ENCODE peak calls at places on chromosomes 16 and 17, in ten cellular contexts. R, E, Z, F, N, B, Y, Q, K and S are unnamed samples.

GRCh38 chr16:1839554-1839953 is 12.5 kb downstream of the FAHD1 start:
- DNase-seq in R (no peak), E (no peak), Z (no peak), F (peak), N (no peak), B (peak), Y (no peak), Q (no peak), K (no peak), S (no peak)

GRCh38 chr16:66382966-66383299 is 16.4 kb downstream of the CDH5 start:
- DNase-seq in R (peak), E (no peak), Z (no peak), F (peak), N (peak), B (peak), Y (no peak), Q (no peak), K (no peak), S (no peak)

GRCh38 chr17:39094607-39095308 is 56.7 kb downstream of the PLXDC1 start:
- DNase-seq in R (no peak), E (no peak), Z (no peak), F (no peak), N (no peak), B (no peak), Y (no peak), Q (no peak), K (no peak), S (no peak)

GRCh38 chr17:48254896-48255295 is 147.3 kb downstream of the SNX11 start:
- DNase-seq in R (no peak), E (no peak), Z (no peak), F (peak), N (no peak), B (no peak), Y (no peak), Q (no peak), K (no peak), S (no peak)

GRCh38 chr16:1920727-1921155 is 2.5 kb upstream of the HS3ST6 start:
- DNase-seq in R (peak), E (no peak), Z (no peak), F (no peak), N (peak), B (peak), Y (no peak), Q (no peak), K (no peak), S (no peak)

GRCh38 chr17:66944365-66945203 is 19.9 kb upstream of the CACNG4 start:
- DNase-seq in R (peak), E (no peak), Z (no peak), F (no peak), N (no peak), B (peak), Y (no peak), Q (no peak), K (no peak), S (no peak)

GRCh38 chr17:40070895-40071719 is 8.3 kb downstream of the THRA start:
- DNase-seq in R (no peak), E (no peak), Z (no peak), F (peak), N (no peak), B (no peak), Y (peak), Q (no peak), K (no peak), S (peak)

GRCh38 chr17:55598495-55598894 is 87.2 kb upstream of the SMIM36 start:
- DNase-seq in R (no peak), E (no peak), Z (no peak), F (no peak), N (no peak), B (peak), Y (no peak), Q (no peak), K (no peak), S (no peak)

GRCh38 chr17:78838574-78839005 is 2.0 kb downstream of the USP36 start:
- DNase-seq in R (peak), E (no peak), Z (no peak), F (no peak), N (no peak), B (no peak), Y (no peak), Q (no peak), K (no peak), S (no peak)

GRCh38 chr17:76038050-76038449 is 10.9 kb upstream of the EVPL start:
- DNase-seq in R (no peak), E (no peak), Z (no peak), F (peak), N (no peak), B (no peak), Y (no peak), Q (no peak), K (no peak), S (no peak)

GRCh38 chr16:4260360-4260759 is 12.5 kb downstream of the TFAP4 start:
- DNase-seq in R (no peak), E (no peak), Z (no peak), F (no peak), N (no peak), B (no peak), Y (no peak), Q (no peak), K (no peak), S (no peak)

GRCh38 chr17:7667616-7668406 is 17.1 kb downstream of the ATP1B2 start:
- DNase-seq in R (no peak), E (no peak), Z (no peak), F (no peak), N (no peak), B (no peak), Y (peak), Q (no peak), K (no peak), S (peak)

GRCh38 chr16:11700264-11701029 is 32.2 kb downstream of the SNN start:
- DNase-seq in R (no peak), E (no peak), Z (no peak), F (no peak), N (no peak), B (peak), Y (no peak), Q (peak), K (no peak), S (no peak)

GRCh38 chr16:53945996-53946395 is 242.0 kb downstream of the FTO start:
- DNase-seq in R (peak), E (no peak), Z (no peak), F (peak), N (peak), B (peak), Y (no peak), Q (peak), K (no peak), S (peak)

GRCh38 chr17:41098042-41098441 is at the start of gene KRTAP4-8:
- DNase-seq in R (no peak), E (no peak), Z (no peak), F (no peak), N (no peak), B (no peak), Y (no peak), Q (no peak), K (no peak), S (no peak)